ENCODE peak calls at places on chromosomes 3 and 15, in nine cellular contexts. One of them, this sample, is unnamed.

GRCh38 chr3:18645603-18646002 is 220.5 kb upstream of the SATB1 start:
- DNase-seq in left ventricle myocardium inferior: no peak
- DNase-seq in left cardiac atrium: no peak
- DNase-seq in activated naive CD4-positive, alpha-beta T cell: no peak
- DNase-seq in GM23248: no peak
- DNase-seq in astrocyte: no peak
- DNase-seq in NCI-H1092 treated with DMSO at 0.1 percent for 48 hours: no peak
- DNase-seq in Right ventricle myocardium superior: no peak
- DNase-seq in cardiac fibroblast: no peak
- DNase-seq in this sample: no peak

GRCh38 chr3:1892459-1892858 is 206.2 kb upstream of the CNTN4 start:
- DNase-seq in cardiac fibroblast: no peak
- DNase-seq in left ventricle myocardium inferior: no peak
- DNase-seq in GM23248: no peak
- DNase-seq in astrocyte: no peak
- DNase-seq in activated naive CD4-positive, alpha-beta T cell: no peak
- DNase-seq in NCI-H1092 treated with DMSO at 0.1 percent for 48 hours: no peak
- DNase-seq in Right ventricle myocardium superior: no peak
- DNase-seq in left cardiac atrium: no peak
- DNase-seq in this sample: no peak

GRCh38 chr3:117322866-117323265 is 613.3 kb downstream of the TUSC7 start:
- DNase-seq in left cardiac atrium: no peak
- DNase-seq in GM23248: peak; percentile 47
- DNase-seq in NCI-H1092 treated with DMSO at 0.1 percent for 48 hours: no peak
- DNase-seq in Right ventricle myocardium superior: no peak
- DNase-seq in activated naive CD4-positive, alpha-beta T cell: no peak
- DNase-seq in astrocyte: peak; percentile 16
- DNase-seq in cardiac fibroblast: peak; percentile 2
- DNase-seq in left ventricle myocardium inferior: no peak
- DNase-seq in this sample: no peak

GRCh38 chr3:114411292-114411691 is 117.5 kb downstream of the TIGIT start:
- DNase-seq in cardiac fibroblast: peak; percentile 49
- DNase-seq in left ventricle myocardium inferior: no peak
- DNase-seq in activated naive CD4-positive, alpha-beta T cell: no peak
- DNase-seq in NCI-H1092 treated with DMSO at 0.1 percent for 48 hours: no peak
- DNase-seq in GM23248: peak; percentile 68
- DNase-seq in Right ventricle myocardium superior: no peak
- DNase-seq in astrocyte: peak; percentile 81
- DNase-seq in left cardiac atrium: no peak
- DNase-seq in this sample: no peak

GRCh38 chr3:39378092-39378491 is 5.1 kb upstream of the SLC25A38 start:
- DNase-seq in NCI-H1092 treated with DMSO at 0.1 percent for 48 hours: no peak
- DNase-seq in GM23248: peak; percentile 43
- DNase-seq in activated naive CD4-positive, alpha-beta T cell: no peak
- DNase-seq in astrocyte: no peak
- DNase-seq in left cardiac atrium: no peak
- DNase-seq in Right ventricle myocardium superior: no peak
- DNase-seq in left ventricle myocardium inferior: no peak
- DNase-seq in cardiac fibroblast: peak; percentile 25
- DNase-seq in this sample: no peak

GRCh38 chr15:31465083-31465955 is 138.7 kb downstream of the KLF13 start:
- DNase-seq in Right ventricle myocardium superior: no peak
- DNase-seq in left ventricle myocardium inferior: no peak
- DNase-seq in GM23248: no peak
- DNase-seq in left cardiac atrium: no peak
- DNase-seq in astrocyte: no peak
- DNase-seq in cardiac fibroblast: no peak
- DNase-seq in activated naive CD4-positive, alpha-beta T cell: no peak
- DNase-seq in NCI-H1092 treated with DMSO at 0.1 percent for 48 hours: no peak
- DNase-seq in this sample: peak; percentile 72

GRCh38 chr15:67833504-67834248 is 6.2 kb downstream of the RNU6-1 start:
- DNase-seq in cardiac fibroblast: peak; percentile 32
- DNase-seq in Right ventricle myocardium superior: no peak
- DNase-seq in astrocyte: no peak
- DNase-seq in left cardiac atrium: no peak
- DNase-seq in NCI-H1092 treated with DMSO at 0.1 percent for 48 hours: no peak
- DNase-seq in activated naive CD4-positive, alpha-beta T cell: no peak
- DNase-seq in GM23248: peak; percentile 64
- DNase-seq in left ventricle myocardium inferior: no peak
- DNase-seq in this sample: peak; percentile 68

GRCh38 chr3:140363801-140364200 is 314.1 kb upstream of the TRIM42 start:
- DNase-seq in activated naive CD4-positive, alpha-beta T cell: no peak
- DNase-seq in astrocyte: no peak
- DNase-seq in GM23248: peak; percentile 2
- DNase-seq in NCI-H1092 treated with DMSO at 0.1 percent for 48 hours: no peak
- DNase-seq in Right ventricle myocardium superior: peak; percentile 60
- DNase-seq in left cardiac atrium: peak; percentile 71
- DNase-seq in left ventricle myocardium inferior: peak; percentile 29
- DNase-seq in cardiac fibroblast: no peak
- DNase-seq in this sample: peak; percentile 73

GRCh38 chr3:36774072-36774471 is 9.7 kb upstream of the DCLK3 start:
- DNase-seq in astrocyte: no peak
- DNase-seq in left ventricle myocardium inferior: no peak
- DNase-seq in Right ventricle myocardium superior: no peak
- DNase-seq in left cardiac atrium: no peak
- DNase-seq in GM23248: peak; percentile 58
- DNase-seq in NCI-H1092 treated with DMSO at 0.1 percent for 48 hours: no peak
- DNase-seq in activated naive CD4-positive, alpha-beta T cell: no peak
- DNase-seq in cardiac fibroblast: peak; percentile 7
- DNase-seq in this sample: no peak

GRCh38 chr3:186013312-186013711 is 75.5 kb upstream of the TRA2B start:
- DNase-seq in left cardiac atrium: no peak
- DNase-seq in activated naive CD4-positive, alpha-beta T cell: no peak
- DNase-seq in astrocyte: no peak
- DNase-seq in GM23248: no peak
- DNase-seq in NCI-H1092 treated with DMSO at 0.1 percent for 48 hours: no peak
- DNase-seq in cardiac fibroblast: no peak
- DNase-seq in left ventricle myocardium inferior: no peak
- DNase-seq in Right ventricle myocardium superior: no peak
- DNase-seq in this sample: no peak

GRCh38 chr3:72018339-72018984 is 233.5 kb upstream of the PROK2 start:
- DNase-seq in GM23248: peak; percentile 59
- DNase-seq in activated naive CD4-positive, alpha-beta T cell: no peak
- DNase-seq in Right ventricle myocardium superior: no peak
- DNase-seq in astrocyte: no peak
- DNase-seq in left cardiac atrium: no peak
- DNase-seq in left ventricle myocardium inferior: no peak
- DNase-seq in NCI-H1092 treated with DMSO at 0.1 percent for 48 hours: no peak
- DNase-seq in cardiac fibroblast: peak; percentile 30
- DNase-seq in this sample: no peak

GRCh38 chr3:180881065-180881801 is 31.2 kb upstream of the FXR1 start:
- DNase-seq in left cardiac atrium: no peak
- DNase-seq in Right ventricle myocardium superior: no peak
- DNase-seq in NCI-H1092 treated with DMSO at 0.1 percent for 48 hours: no peak
- DNase-seq in left ventricle myocardium inferior: no peak
- DNase-seq in cardiac fibroblast: no peak
- DNase-seq in activated naive CD4-positive, alpha-beta T cell: no peak
- DNase-seq in astrocyte: no peak
- DNase-seq in GM23248: no peak
- DNase-seq in this sample: peak; percentile 10